ENCODE peak calls at places on chromosomes 13 and 19, in seven cellular contexts. C, U, N, J, O, G and A are unnamed samples.

GRCh38 chr19:409515-410242 is 732 bp upstream of the C2CD4C start:
- DNase-seq in C (no peak), U (peak; percentile 20), N (peak; percentile 17), J (no peak), O (no peak), G (peak; percentile 14), A (no peak)

GRCh38 chr13:75830842-75831241 is 194.7 kb downstream of the LMO7 start:
- DNase-seq in C (no peak), U (no peak), N (peak; percentile 45), J (no peak), O (no peak), G (no peak), A (no peak)

GRCh38 chr19:37941820-37942515 is 35.0 kb downstream of the SIPA1L3 start:
- DNase-seq in C (no peak), U (no peak), N (no peak), J (no peak), O (no peak), G (no peak), A (no peak)

GRCh38 chr13:112636401-112636975 is 48.5 kb upstream of the TUBGCP3 start:
- DNase-seq in C (no peak), U (no peak), N (no peak), J (no peak), O (no peak), G (no peak), A (no peak)

GRCh38 chr19:453606-454005 is 7.2 kb downstream of the SHC2 start:
- DNase-seq in C (no peak), U (no peak), N (no peak), J (no peak), O (no peak), G (no peak), A (no peak)

GRCh38 chr19:27794444-27795042 is 1418.4 kb downstream of the UQCRFS1 start:
- DNase-seq in C (no peak), U (peak; percentile 24), N (peak; percentile 63), J (peak; percentile 55), O (no peak), G (no peak), A (peak; percentile 35)

GRCh38 chr13:60267498-60268202 is 103.9 kb upstream of the DIAPH3 start:
- DNase-seq in C (no peak), U (peak; percentile 54), N (peak; percentile 11), J (peak; percentile 52), O (no peak), G (peak; percentile 36), A (no peak)

GRCh38 chr13:43725460-43725859 is 61.3 kb downstream of the ENOX1 start:
- DNase-seq in C (no peak), U (no peak), N (peak; percentile 12), J (no peak), O (no peak), G (no peak), A (no peak)

GRCh38 chr13:46122304-46122703 is 17.5 kb upstream of the CPB2 start:
- DNase-seq in C (no peak), U (no peak), N (no peak), J (no peak), O (no peak), G (no peak), A (no peak)

GRCh38 chr13:39676315-39676876 is 20.9 kb downstream of the COG6 start:
- DNase-seq in C (no peak), U (peak; percentile 44), N (peak; percentile 54), J (no peak), O (peak; percentile 11), G (no peak), A (peak; percentile 36)

GRCh38 chr13:47175172-47175806 is 278.4 kb upstream of the HTR2A start:
- DNase-seq in C (no peak), U (no peak), N (peak; percentile 91), J (no peak), O (no peak), G (no peak), A (peak; percentile 72)

GRCh38 chr19:13163609-13164364 is 13.6 kb downstream of the IER2 start:
- DNase-seq in C (peak; percentile 57), U (peak; percentile 78), N (peak; percentile 97), J (peak; percentile 40), O (peak; percentile 95), G (peak; percentile 84), A (peak; percentile 37)

GRCh38 chr13:108595416-108596257 is 33.8 kb upstream of the MYO16 start:
- DNase-seq in C (no peak), U (no peak), N (no peak), J (peak; percentile 47), O (no peak), G (no peak), A (no peak)

GRCh38 chr19:56608274-56608964 is 13.3 kb downstream of the ZNF71 start:
- DNase-seq in C (no peak), U (no peak), N (no peak), J (no peak), O (no peak), G (no peak), A (no peak)

GRCh38 chr19:49988433-49988832 is 27.5 kb upstream of the SIGLEC11 start:
- DNase-seq in C (peak; percentile 27), U (peak; percentile 22), N (peak; percentile 72), J (no peak), O (peak; percentile 51), G (no peak), A (no peak)

GRCh38 chr19:16886305-16886880 is 2.4 kb upstream of the F2RL3 start:
- DNase-seq in C (no peak), U (no peak), N (peak; percentile 79), J (no peak), O (no peak), G (peak; percentile 92), A (peak; percentile 41)

GRCh38 chr19:49057636-49058234 is at the start of gene CGB7:
- DNase-seq in C (no peak), U (peak; percentile 38), N (peak; percentile 82), J (peak; percentile 87), O (peak; percentile 39), G (peak; percentile 70), A (no peak)

GRCh38 chr19:18300930-18301717 is 19.7 kb upstream of the JUND start:
- DNase-seq in C (no peak), U (no peak), N (peak; percentile 90), J (peak; percentile 52), O (peak; percentile 82), G (peak; percentile 90), A (peak; percentile 39)

GRCh38 chr13:35598790-35599369 is 122.4 kb upstream of the MAB21L1 start:
- DNase-seq in C (no peak), U (no peak), N (peak; percentile 33), J (no peak), O (no peak), G (no peak), A (no peak)

GRCh38 chr13:51673165-51673564 is 88.9 kb downstream of the WDFY2 start:
- DNase-seq in C (no peak), U (no peak), N (no peak), J (no peak), O (no peak), G (no peak), A (no peak)

GRCh38 chr13:57631607-57632275 is at the start of gene PCDH17:
- DNase-seq in C (peak; percentile 85), U (peak; percentile 2), N (peak; percentile 9), J (peak; percentile 39), O (no peak), G (no peak), A (no peak)

GRCh38 chr19:28519950-28520861 is 692.7 kb downstream of the UQCRFS1 start:
- DNase-seq in C (peak; percentile 1), U (no peak), N (no peak), J (no peak), O (no peak), G (no peak), A (no peak)

GRCh38 chr19:58097349-58097748 is 682 bp downstream of the ZSCAN18 start:
- DNase-seq in C (no peak), U (peak; percentile 7), N (no peak), J (no peak), O (no peak), G (no peak), A (no peak)

GRCh38 chr19:15291666-15292065 is 40.7 kb downstream of the BRD4 start:
- DNase-seq in C (no peak), U (no peak), N (peak; percentile 31), J (no peak), O (no peak), G (no peak), A (no peak)